ENCODE peak calls at places on chromosomes 11 and 22, in nine cellular contexts. Y, L, H, T, K, A, B, Z and E are unnamed samples.
A peak's percentile ranks its signal among the peaks of the same experiment; 100 is the strongest.

GRCh38 chr11:120230433-120231071 is 9.4 kb upstream of the POU2F3 start:
- DNase-seq in Y (no peak), L (no peak), H (no peak), T (no peak), K (no peak), A (no peak), B (no peak), Z (no peak), E (no peak)

GRCh38 chr11:92268546-92268945 is 43.9 kb downstream of the FAT3 start:
- DNase-seq in Y (no peak), L (no peak), H (no peak), T (no peak), K (no peak), A (no peak), B (no peak), Z (no peak), E (no peak)

GRCh38 chr11:2862395-2862949 is 23.1 kb downstream of the CDKN1C start:
- DNase-seq in Y (no peak), L (no peak), H (no peak), T (no peak), K (no peak), A (no peak), B (no peak), Z (no peak), E (no peak)

GRCh38 chr11:28448186-28448585 is 340.0 kb downstream of the METTL15 start:
- DNase-seq in Y (no peak), L (no peak), H (peak; percentile 37), T (no peak), K (no peak), A (no peak), B (no peak), Z (no peak), E (no peak)

GRCh38 chr22:37929390-37929789 is 23.3 kb downstream of the MICALL1 start:
- DNase-seq in Y (no peak), L (no peak), H (no peak), T (no peak), K (no peak), A (no peak), B (no peak), Z (no peak), E (no peak)

GRCh38 chr11:60875856-60876485 is 8.6 kb downstream of the ZP1 start:
- DNase-seq in Y (no peak), L (no peak), H (no peak), T (no peak), K (no peak), A (no peak), B (no peak), Z (no peak), E (peak; percentile 62)

GRCh38 chr11:45750439-45750838 is 54.5 kb upstream of the SLC35C1 start:
- DNase-seq in Y (no peak), L (no peak), H (no peak), T (no peak), K (no peak), A (no peak), B (no peak), Z (no peak), E (no peak)

GRCh38 chr11:22163394-22163797 is 29.5 kb upstream of the ANO5 start:
- DNase-seq in Y (no peak), L (no peak), H (peak; percentile 0), T (no peak), K (no peak), A (no peak), B (no peak), Z (no peak), E (no peak)

GRCh38 chr11:130846606-130847005 is 69.7 kb downstream of the SNX19 start:
- DNase-seq in Y (no peak), L (no peak), H (peak; percentile 37), T (peak; percentile 78), K (no peak), A (no peak), B (no peak), Z (no peak), E (no peak)